ENCODE peak calls at places on chromosomes 6 and 20, in four cellular contexts. G is KBM-7; C is heart right ventricle; R is naive thymus-derived CD4-positive, alpha-beta T cell. E is an unnamed sample.

GRCh38 chr6:77292564-77293546 is 170.4 kb downstream of the HTR1B start:
- DNase-seq in R (no peak), C (no peak), G (peak; percentile 19), E (no peak)

GRCh38 chr6:159067334-159067733 is 22.5 kb upstream of the TAGAP start:
- DNase-seq in C (no peak), R (no peak), G (no peak), E (no peak)

GRCh38 chr20:49656304-49656703 is 57.4 kb downstream of the B4GALT5 start:
- DNase-seq in R (no peak), C (no peak), G (no peak), E (no peak)

GRCh38 chr6:132736239-132736638 is 21.5 kb downstream of the VNN2 start:
- DNase-seq in C (no peak), R (no peak), G (no peak), E (no peak)

GRCh38 chr6:7121704-7122241 is 14.0 kb downstream of the RREB1 start:
- DNase-seq in R (no peak), G (no peak), C (no peak), E (no peak)

GRCh38 chr20:15579703-15580102 is 993.5 kb downstream of the KIF16B start:
- DNase-seq in C (no peak), G (no peak), R (no peak), E (no peak)

GRCh38 chr20:2172305-2173175 is 70.9 kb downstream of the STK35 start:
- DNase-seq in C (peak; percentile 64), G (peak; percentile 64), R (peak; percentile 68), E (peak; percentile 5)

GRCh38 chr20:51467971-51468626 is 74.4 kb downstream of the NFATC2 start:
- DNase-seq in C (no peak), R (no peak), G (no peak), E (no peak)

GRCh38 chr6:15253107-15254073 is 7.5 kb downstream of the JARID2 start:
- DNase-seq in G (peak; percentile 48), C (no peak), R (no peak), E (no peak)

GRCh38 chr6:23659125-23659524 is 466.9 kb upstream of the NRSN1 start:
- DNase-seq in R (no peak), C (no peak), G (no peak), E (no peak)

GRCh38 chr6:28531479-28532128 is 5.9 kb downstream of the GPX5 start:
- DNase-seq in R (no peak), G (no peak), C (no peak), E (no peak)

E was measured in MV-4-11.